ENCODE peak calls at places on chromosomes 12 and 14, in six cellular contexts. E, I, B, M, Y and Z are unnamed samples.

GRCh38 chr14:100529561-100530031 is 57.6 kb downstream of the BEGAIN start:
- DNase-seq in E (no peak), I (no peak), B (no peak), M (no peak), Y (no peak), Z (no peak)

GRCh38 chr12:95231190-95231589 is 13.6 kb downstream of the VEZT start:
- DNase-seq in E (peak), I (no peak), B (no peak), M (no peak), Y (no peak), Z (no peak)

GRCh38 chr12:27619308-27619707 is 76.9 kb upstream of the REP15 start:
- DNase-seq in E (peak), I (no peak), B (no peak), M (peak), Y (no peak), Z (peak)

GRCh38 chr14:22494486-22495135 is 94.4 kb downstream of the DAD1 start:
- DNase-seq in E (no peak), I (no peak), B (no peak), M (no peak), Y (no peak), Z (no peak)

GRCh38 chr12:52007158-52007921 is 594 bp downstream of the TAMALIN start:
- DNase-seq in E (peak), I (no peak), B (no peak), M (no peak), Y (peak), Z (peak)

GRCh38 chr12:700061-700460 is 36.8 kb upstream of the NINJ2 start:
- DNase-seq in E (no peak), I (no peak), B (no peak), M (no peak), Y (no peak), Z (no peak)

GRCh38 chr14:99515301-99516155 is 34.3 kb downstream of the CCNK start:
- DNase-seq in E (no peak), I (no peak), B (no peak), M (no peak), Y (no peak), Z (no peak)

GRCh38 chr14:72544615-72545387 is 349.1 kb downstream of the DPF3 start:
- DNase-seq in E (no peak), I (no peak), B (no peak), M (no peak), Y (no peak), Z (no peak)

GRCh38 chr12:127803545-127803944 is 463.4 kb upstream of the TMEM132C start:
- DNase-seq in E (peak), I (no peak), B (no peak), M (no peak), Y (no peak), Z (no peak)